ENCODE peak calls at places on chromosome 3, in four cellular contexts. X, U, I and Z are unnamed samples.

GRCh38 chr3:24387000-24387399 is 107.7 kb downstream of the THRB start:
- DNase-seq in X (no peak), U (no peak), I (no peak), Z (peak)

GRCh38 chr3:141235661-141236171 is 4.1 kb downstream of the PXYLP1 start:
- DNase-seq in X (no peak), U (no peak), I (no peak), Z (peak)

GRCh38 chr3:114447950-114448479 is 154.2 kb downstream of the TIGIT start:
- DNase-seq in X (no peak), U (no peak), I (no peak), Z (no peak)

GRCh38 chr3:184556502-184557347 is 4.9 kb upstream of the EPHB3 start:
- DNase-seq in X (no peak), U (no peak), I (peak), Z (no peak)

GRCh38 chr3:24379936-24380335 is 114.7 kb downstream of the THRB start:
- DNase-seq in X (no peak), U (no peak), I (no peak), Z (no peak)

GRCh38 chr3:14511623-14511965 is 28.5 kb downstream of the GRIP2 start:
- DNase-seq in X (no peak), U (no peak), I (no peak), Z (no peak)

GRCh38 chr3:125479091-125479490 is 40.9 kb downstream of the SNX4 start:
- DNase-seq in X (no peak), U (no peak), I (no peak), Z (no peak)

GRCh38 chr3:122691195-122691594 is 10.6 kb downstream of the PARP14 start:
- DNase-seq in X (no peak), U (no peak), I (no peak), Z (no peak)

GRCh38 chr3:195914648-195915473 is 6.5 kb upstream of the TNK2 start:
- DNase-seq in X (peak), U (peak), I (peak), Z (peak)

GRCh38 chr3:172844428-172844827 is 93.9 kb downstream of the ECT2 start:
- DNase-seq in X (no peak), U (no peak), I (no peak), Z (no peak)

GRCh38 chr3:50126287-50127211 is 28.6 kb upstream of the SEMA3F start:
- DNase-seq in X (peak), U (no peak), I (peak), Z (peak)

GRCh38 chr3:193638833-193639232 is 45.8 kb downstream of the OPA1 start:
- DNase-seq in X (no peak), U (no peak), I (no peak), Z (no peak)

GRCh38 chr3:190265795-190266194 is 56.5 kb downstream of the CLDN1 start:
- DNase-seq in X (no peak), U (no peak), I (no peak), Z (no peak)

GRCh38 chr3:55097441-55097840 is 169.6 kb upstream of the LRTM1 start:
- DNase-seq in X (no peak), U (no peak), I (no peak), Z (no peak)

GRCh38 chr3:54294214-54294613 is 171.9 kb downstream of the CACNA2D3 start:
- DNase-seq in X (no peak), U (no peak), I (no peak), Z (no peak)

GRCh38 chr3:146077181-146077580 is 83.8 kb downstream of the PLOD2 start:
- DNase-seq in X (no peak), U (no peak), I (no peak), Z (peak)

GRCh38 chr3:80142714-80143113 is 374.9 kb upstream of the ROBO1 start:
- DNase-seq in X (no peak), U (no peak), I (no peak), Z (no peak)

GRCh38 chr3:54917862-54918261 is 10.0 kb downstream of the LRTM1 start:
- DNase-seq in X (no peak), U (no peak), I (no peak), Z (no peak)

GRCh38 chr3:178078933-178079332 is 457.3 kb upstream of the KCNMB2 start:
- DNase-seq in X (no peak), U (no peak), I (no peak), Z (peak)

GRCh38 chr3:191290311-191291025 is 38.7 kb upstream of the CCDC50 start:
- DNase-seq in X (no peak), U (no peak), I (no peak), Z (no peak)

GRCh38 chr3:94064243-94064642 is 1.4 kb downstream of the NSUN3 start:
- DNase-seq in X (no peak), U (no peak), I (no peak), Z (no peak)

DNA sequence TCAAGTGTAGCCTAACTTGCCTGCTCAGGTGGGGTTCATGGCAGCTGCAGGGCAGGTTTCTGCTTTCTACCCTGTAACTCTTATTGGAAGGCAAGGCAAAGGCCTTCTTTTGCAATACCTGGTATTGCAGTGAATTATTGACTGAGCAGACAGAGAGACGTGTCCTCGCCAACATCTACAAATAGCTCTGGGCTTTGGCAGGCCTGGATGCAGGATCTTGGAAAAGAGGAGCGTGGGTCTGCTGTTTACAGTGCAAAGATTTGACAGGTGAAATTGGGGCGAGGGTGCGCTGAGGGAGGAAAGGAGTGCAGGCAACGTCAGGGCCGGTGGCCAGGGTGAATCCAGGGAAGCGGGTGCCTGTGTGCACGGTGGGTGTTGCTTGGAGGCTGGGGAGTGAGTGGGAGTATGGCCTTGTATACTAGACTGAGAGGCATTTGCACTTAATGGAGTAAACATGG is 44.5 kb downstream of the ST6GAL1 start:
- DNase-seq in X (peak), U (no peak), I (no peak), Z (no peak)
- H3K27ac ChIP-seq in X (peak), U (no peak), I (no peak), Z (peak)

GRCh38 chr3:43737001-43737440 is 46.3 kb downstream of the ABHD5 start:
- DNase-seq in X (no peak), U (no peak), I (no peak), Z (no peak)

GRCh38 chr3:43748179-43748578 is 57.4 kb downstream of the ABHD5 start:
- DNase-seq in X (no peak), U (no peak), I (no peak), Z (no peak)

GRCh38 chr3:43747641-43748040 is 56.9 kb downstream of the ABHD5 start:
- DNase-seq in X (no peak), U (no peak), I (no peak), Z (no peak)

GRCh38 chr3:43738305-43738704 is 47.6 kb downstream of the ABHD5 start:
- DNase-seq in X (no peak), U (no peak), I (no peak), Z (no peak)

DNA sequence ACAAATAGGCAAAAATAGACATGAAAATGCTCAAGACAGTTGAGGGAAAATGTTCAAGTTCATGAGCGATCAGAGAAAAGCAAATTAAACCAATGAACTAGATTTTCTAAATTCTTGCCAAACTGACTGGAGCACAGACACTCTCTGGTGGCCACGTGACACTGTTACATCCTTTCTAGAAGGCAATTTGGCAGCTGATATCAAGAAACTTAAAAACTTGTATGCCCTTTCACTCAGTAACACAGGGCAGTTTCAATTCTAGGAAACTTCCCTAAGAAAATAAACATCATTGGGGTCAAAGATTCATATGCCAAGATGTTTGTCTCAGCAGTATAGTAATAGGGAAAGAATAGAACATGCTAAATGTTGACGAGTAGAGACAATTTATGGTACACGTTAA is 52.2 kb downstream of the ABHD5 start:
- DNase-seq in X (no peak), U (no peak), I (no peak), Z (peak)
- TF ChIP-seq CTCF in X (no peak), U (no peak), I (no peak), Z (peak)

GRCh38 chr3:135145581-135145980 is 350.5 kb downstream of the EPHB1 start:
- DNase-seq in X (no peak), U (no peak), I (no peak), Z (no peak)

GRCh38 chr3:135143474-135143873 is 348.4 kb downstream of the EPHB1 start:
- DNase-seq in X (no peak), U (no peak), I (no peak), Z (no peak)

GRCh38 chr3:135147657-135148056 is 352.6 kb downstream of the EPHB1 start:
- DNase-seq in X (no peak), U (no peak), I (no peak), Z (no peak)

GRCh38 chr3:135150282-135150681 is 355.2 kb downstream of the EPHB1 start:
- DNase-seq in X (no peak), U (no peak), I (no peak), Z (no peak)

GRCh38 chr3:135148431-135148830 is 353.4 kb downstream of the EPHB1 start:
- DNase-seq in X (peak), U (no peak), I (no peak), Z (no peak)
- H3K4me3 ChIP-seq in X (no peak), U (no peak), I (no peak), Z (no peak)

DNA sequence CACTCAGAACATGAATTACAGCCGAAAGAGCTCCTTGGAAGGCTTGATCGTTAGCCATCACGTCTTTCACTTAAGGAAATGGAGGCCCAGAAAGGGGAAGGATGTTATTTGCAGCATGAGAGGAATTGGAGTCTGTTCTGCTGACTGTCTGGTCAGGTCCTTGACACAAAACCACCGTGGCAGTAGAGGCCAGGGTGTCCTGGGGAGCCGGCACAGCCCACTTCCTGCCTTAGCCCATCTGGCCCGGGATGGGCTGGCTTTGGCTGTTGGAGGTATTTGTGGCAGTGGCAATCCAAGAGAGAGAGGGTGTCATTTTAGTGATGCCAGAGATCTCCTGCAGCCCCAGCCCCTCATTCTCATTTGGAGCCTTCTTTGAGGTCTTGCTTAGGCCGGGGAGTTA is 37.4 kb downstream of the ST6GAL1 start:
- DNase-seq in X (peak), U (no peak), I (no peak), Z (no peak)
- H3K27ac ChIP-seq in X (peak), U (no peak), I (peak), Z (no peak)

GRCh38 chr3:99218468-99218867 is 317.0 kb upstream of the DCBLD2 start:
- DNase-seq in X (no peak), U (no peak), I (no peak), Z (no peak)
- TF ChIP-seq CTCF in X (no peak), U (no peak), I (no peak), Z (no peak)

GRCh38 chr3:152200476-152201422 is 68.0 kb upstream of the MBNL1 start:
- DNase-seq in X (no peak), U (no peak), I (no peak), Z (peak)
- H3K4me3 ChIP-seq in X (peak), U (peak), I (peak), Z (no peak)

DNA sequence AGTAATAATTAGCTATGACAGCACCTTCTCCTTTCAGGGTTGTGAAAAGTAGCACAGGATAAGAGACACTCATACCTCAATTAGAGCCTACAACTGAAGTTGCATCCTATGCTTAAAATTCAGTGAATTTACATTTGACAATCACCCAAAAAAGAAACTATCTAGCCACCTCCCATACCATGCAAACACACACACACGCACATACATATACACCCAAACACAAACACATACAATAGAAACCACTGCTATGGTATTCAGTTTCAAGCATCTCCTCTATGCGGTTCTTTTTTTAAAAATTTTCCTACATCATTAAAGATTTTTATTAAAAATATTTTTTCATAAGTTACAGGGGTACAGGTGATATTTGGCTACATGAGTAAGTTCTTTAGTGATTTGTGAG is 57.5 kb downstream of the CPNE4 start:
- DNase-seq in X (no peak), U (no peak), I (no peak), Z (no peak)
- H3K27ac ChIP-seq in X (no peak), U (no peak), I (no peak), Z (no peak)